ENCODE peak calls at places on chromosomes 1 and 21, in six cellular contexts. T is glutamatergic neuron, E is HFFc6, C is testis, D is PC-3, O is kidney epithelial cell. A is an unnamed sample.

GRCh38 chr1:234111458-234112142 is 207.1 kb downstream of the SLC35F3 start:
- DNase-seq in D (peak; percentile 60), T (peak; percentile 72), C (peak; percentile 69), O (no peak), E (peak; percentile 32), A (no peak)

GRCh38 chr1:50427086-50427817 is 4.0 kb upstream of the DMRTA2 start:
- DNase-seq in E (no peak), C (no peak), D (no peak), O (no peak), T (no peak), A (no peak)

GRCh38 chr21:22343721-22344120 is 1345.5 kb downstream of the NCAM2 start:
- DNase-seq in D (no peak), C (no peak), E (no peak), O (no peak), T (no peak), A (no peak)

GRCh38 chr21:46636181-46636512 is 673 bp downstream of the PRMT2 start:
- DNase-seq in O (no peak), E (no peak), T (no peak), D (peak; percentile 2), C (no peak), A (no peak)

GRCh38 chr1:209839875-209840491 is 12.2 kb downstream of the UTP25 start:
- DNase-seq in C (no peak), T (no peak), D (peak; percentile 96), E (peak; percentile 93), O (peak; percentile 95), A (no peak)

GRCh38 chr1:37477198-37477931 is 3.0 kb downstream of the ZC3H12A start:
- DNase-seq in C (no peak), T (peak; percentile 54), D (peak; percentile 57), O (peak; percentile 69), E (no peak), A (peak; percentile 78)

GRCh38 chr1:156639601-156640101 is 2.3 kb upstream of the BCAN start:
- DNase-seq in D (peak; percentile 93), O (no peak), C (no peak), T (no peak), E (peak; percentile 36), A (no peak)

GRCh38 chr1:214623430-214623829 is 20.4 kb downstream of the CENPF start:
- DNase-seq in O (no peak), C (no peak), T (no peak), E (no peak), D (peak; percentile 81), A (no peak)

GRCh38 chr1:155196103-155196892 is 11.4 kb downstream of the THBS3 start:
- DNase-seq in D (no peak), C (no peak), O (no peak), E (no peak), T (no peak), A (peak; percentile 39)

GRCh38 chr1:113860891-113861290 is 10.6 kb downstream of the PTPN22 start:
- DNase-seq in C (no peak), O (no peak), E (peak; percentile 56), T (no peak), D (peak; percentile 44), A (no peak)

GRCh38 chr1:109705411-109705810 is 6.6 kb upstream of the GSTM5 start:
- DNase-seq in C (no peak), E (no peak), D (peak; percentile 65), T (no peak), O (no peak), A (no peak)

GRCh38 chr1:66395202-66396061 is 138.5 kb upstream of the SGIP1 start:
- DNase-seq in T (no peak), C (peak; percentile 27), E (no peak), O (no peak), D (no peak), A (no peak)

GRCh38 chr21:16588433-16588860 is 858.7 kb downstream of the USP25 start:
- DNase-seq in T (peak; percentile 73), C (peak; percentile 70), D (peak; percentile 28), O (peak; percentile 70), E (peak; percentile 89), A (peak; percentile 53)

GRCh38 chr1:170370087-170370486 is 161.9 kb upstream of the GORAB start:
- DNase-seq in O (no peak), D (no peak), C (no peak), E (no peak), T (no peak), A (peak; percentile 43)

GRCh38 chr1:166165661-166166399 is 971 bp downstream of the FAM78B start:
- DNase-seq in E (no peak), D (no peak), C (peak; percentile 58), T (peak; percentile 58), O (no peak), A (peak; percentile 80)

GRCh38 chr1:44672254-44672955 is 1.9 kb downstream of the TMEM53 start:
- DNase-seq in E (peak; percentile 40), T (no peak), C (no peak), O (peak; percentile 65), D (peak; percentile 93), A (peak; percentile 74)

GRCh38 chr1:236394016-236394481 is at the start of gene EDARADD:
- DNase-seq in E (peak; percentile 9), D (peak; percentile 6), T (no peak), C (no peak), O (no peak), A (no peak)

GRCh38 chr1:226973898-226974543 is 33.9 kb downstream of the COQ8A start:
- DNase-seq in O (no peak), D (peak; percentile 24), T (no peak), C (peak; percentile 61), E (no peak), A (no peak)

GRCh38 chr1:168732736-168733135 is 3.7 kb upstream of the DPT start:
- DNase-seq in O (no peak), C (no peak), D (no peak), E (no peak), T (no peak), A (no peak)

GRCh38 chr1:179036844-179037465 is 11.3 kb downstream of the FAM20B start:
- DNase-seq in O (no peak), D (peak; percentile 80), E (peak; percentile 59), C (no peak), T (no peak), A (no peak)

GRCh38 chr1:153532161-153532560 is 3.6 kb downstream of the S100A6 start:
- DNase-seq in E (no peak), D (no peak), T (no peak), C (no peak), O (no peak), A (no peak)

GRCh38 chr1:115671176-115672062 is 29.6 kb downstream of the VANGL1 start:
- DNase-seq in O (no peak), C (no peak), T (no peak), E (peak; percentile 11), D (peak; percentile 86), A (no peak)

GRCh38 chr1:17369466-17369865 is 2.5 kb upstream of the PADI6 start:
- DNase-seq in C (no peak), O (peak; percentile 60), T (no peak), E (peak; percentile 27), D (peak; percentile 91), A (no peak)

GRCh38 chr1:17372955-17373354 is 959 bp downstream of the PADI6 start:
- DNase-seq in T (no peak), C (no peak), D (no peak), O (no peak), E (no peak), A (no peak)

GRCh38 chr1:17375651-17376050 is 3.7 kb downstream of the PADI6 start:
- DNase-seq in O (no peak), D (no peak), C (no peak), T (no peak), E (no peak), A (no peak)

GRCh38 chr1:17371896-17372295 is at the start of gene PADI6:
- DNase-seq in T (no peak), D (no peak), O (no peak), E (no peak), C (no peak), A (no peak)

DNA sequence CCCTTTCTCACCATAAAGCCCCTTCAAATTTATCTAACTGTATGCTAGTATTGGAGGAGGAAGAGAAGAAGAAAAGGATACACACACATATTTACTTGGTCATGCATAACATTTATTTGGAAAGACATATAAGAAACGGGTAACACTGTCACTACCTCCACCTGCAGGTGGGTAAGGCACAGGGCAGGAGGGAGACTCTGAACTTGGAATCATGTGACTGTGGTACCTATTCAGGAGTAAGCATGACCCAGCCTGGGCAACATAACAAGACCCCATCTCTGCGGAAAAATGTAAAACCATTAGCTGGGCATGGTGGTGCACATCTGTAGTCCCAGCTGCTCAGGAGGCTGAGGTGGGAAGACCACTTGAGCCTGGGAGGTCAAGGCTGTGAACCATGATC is 1.4 kb upstream of the PADI6 start:
- DNase-seq in C (no peak), O (no peak), D (peak; percentile 68), E (no peak), T (no peak), A (no peak)
- TF ChIP-seq CTCF in C (no peak), O (peak; percentile 51), D (peak; percentile 77), E (peak; percentile 50), T (peak; percentile 13), A (no peak)

GRCh38 chr1:9322845-9323244 is 30.2 kb downstream of the SPSB1 start:
- DNase-seq in C (peak; percentile 71), E (no peak), O (no peak), T (no peak), D (no peak), A (no peak)
- TF ChIP-seq CTCF in C (no peak), E (no peak), O (no peak), T (no peak), D (no peak), A (no peak)

GRCh38 chr1:240577095-240577494 is 34.9 kb downstream of the GREM2 start:
- DNase-seq in O (no peak), C (no peak), D (no peak), E (no peak), T (no peak), A (no peak)
- TF ChIP-seq CTCF in O (no peak), C (no peak), D (no peak), E (no peak), T (no peak), A (no peak)

GRCh38 chr1:180781718-180782117 is 131.0 kb upstream of the KIAA1614 start:
- DNase-seq in D (no peak), O (no peak), E (no peak), C (no peak), T (no peak), A (no peak)

GRCh38 chr1:180777072-180777689 is 135.5 kb upstream of the KIAA1614 start:
- DNase-seq in O (no peak), E (no peak), T (no peak), C (no peak), D (no peak), A (no peak)

GRCh38 chr1:180775801-180776200 is 136.9 kb upstream of the KIAA1614 start:
- DNase-seq in T (no peak), C (no peak), D (no peak), O (no peak), E (no peak), A (no peak)

GRCh38 chr1:180779584-180779983 is 133.1 kb upstream of the KIAA1614 start:
- DNase-seq in C (no peak), D (no peak), T (no peak), E (no peak), O (no peak), A (no peak)

DNA sequence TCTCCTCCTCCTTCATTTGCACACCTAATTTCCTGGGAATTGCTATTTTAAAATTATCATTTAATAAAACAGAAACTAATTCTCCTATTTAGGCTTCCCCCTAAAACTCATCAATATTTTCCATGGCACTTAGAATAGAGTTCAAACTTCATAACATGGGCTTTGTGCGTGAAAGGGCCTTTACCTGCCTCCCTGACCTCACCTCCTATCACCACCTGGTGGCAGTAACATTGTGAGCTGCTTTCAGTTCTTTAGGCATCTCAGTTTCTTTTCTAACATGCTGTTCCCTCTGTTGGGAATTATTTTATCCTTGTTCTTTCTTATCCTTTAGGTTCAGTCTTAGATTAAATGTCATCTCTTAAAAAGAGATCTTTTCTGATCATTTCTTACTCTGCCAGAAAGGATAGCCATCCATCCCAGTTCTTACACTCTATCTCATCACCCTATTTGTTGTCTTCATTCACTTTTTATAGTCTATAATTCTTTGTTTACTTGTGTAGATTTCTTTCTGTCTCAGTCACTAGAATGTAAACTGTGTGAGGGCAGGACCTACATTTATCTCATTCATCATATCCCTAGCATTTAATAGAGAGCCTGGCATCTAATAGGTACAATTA is 133.8 kb upstream of the KIAA1614 start:
- DNase-seq in E (no peak), C (no peak), T (no peak), D (peak; percentile 38), O (no peak), A (no peak)
- TF ChIP-seq CTCF in E (peak; percentile 51), C (no peak), T (peak; percentile 12), D (peak; percentile 71), O (peak; percentile 49), A (no peak)

A was measured in left lung.